ENCODE peak calls at places on chromosomes 5 and 9, in seven cellular contexts. Y is brain microvascular endothelial cell, R is psoas muscle, M is ovary, V is IMR-90, X is fibroblast of lung, J is Karpas-422. F is an unnamed sample.

GRCh38 chr9:127746959-127747569 is 12.0 kb upstream of the TOR2A start:
- DNase-seq in V (no peak), X (no peak), R (no peak), M (no peak), J (no peak), Y (no peak), F (no peak)

GRCh38 chr9:29214162-29214520 is 1640.9 kb upstream of the C9orf72 start:
- DNase-seq in V (no peak), Y (no peak), X (no peak), R (peak), J (no peak), M (no peak), F (no peak)

GRCh38 chr9:136198605-136199083 is 6.3 kb downstream of the LHX3 start:
- DNase-seq in R (no peak), J (no peak), M (no peak), Y (no peak), X (no peak), V (no peak), F (no peak)

GRCh38 chr9:129623331-129623730 is 2.4 kb upstream of the C9orf50 start:
- DNase-seq in J (peak), X (peak), V (peak), M (no peak), R (no peak), Y (peak), F (no peak)

GRCh38 chr9:27212191-27212590 is 84.8 kb downstream of the EQTN start:
- DNase-seq in Y (no peak), R (no peak), J (no peak), X (no peak), V (peak), M (no peak), F (no peak)

GRCh38 chr5:37132646-37133045 is 116.5 kb downstream of the CPLANE1 start:
- DNase-seq in R (no peak), V (peak), M (no peak), J (no peak), X (no peak), Y (no peak), F (no peak)

GRCh38 chr9:84851935-84852585 is 182.5 kb downstream of the NTRK2 start:
- DNase-seq in R (no peak), V (peak), J (no peak), M (no peak), X (peak), Y (peak), F (no peak)

GRCh38 chr5:159451197-159452052 is 121.1 kb upstream of the IL12B start:
- DNase-seq in R (no peak), V (peak), Y (peak), M (peak), J (no peak), X (peak), F (peak)

GRCh38 chr9:121698627-121699270 is 47.3 kb downstream of the DAB2IP start:
- DNase-seq in X (no peak), V (no peak), M (peak), J (no peak), R (no peak), Y (no peak), F (peak)

GRCh38 chr5:98299435-98299834 is 474.0 kb upstream of the RGMB start:
- DNase-seq in Y (no peak), M (no peak), R (no peak), X (no peak), J (no peak), V (peak), F (no peak)

GRCh38 chr5:41795125-41795524 is 75.1 kb downstream of the OXCT1 start:
- DNase-seq in Y (no peak), J (no peak), V (no peak), X (no peak), R (no peak), M (no peak), F (no peak)

GRCh38 chr5:41796061-41796460 is 74.2 kb downstream of the OXCT1 start:
- DNase-seq in Y (no peak), V (no peak), M (no peak), R (no peak), X (no peak), J (no peak), F (no peak)

GRCh38 chr5:41794478-41794877 is 75.7 kb downstream of the OXCT1 start:
- DNase-seq in R (no peak), V (peak), M (no peak), Y (peak), X (peak), J (no peak), F (no peak)

GRCh38 chr5:41793156-41793770 is 77.0 kb downstream of the OXCT1 start:
- DNase-seq in M (no peak), R (no peak), V (peak), X (peak), Y (peak), J (no peak), F (no peak)

GRCh38 chr5:41797672-41798071 is 72.6 kb downstream of the OXCT1 start:
- DNase-seq in J (no peak), V (no peak), Y (no peak), M (no peak), X (no peak), R (no peak), F (no peak)
- H3K27ac ChIP-seq in J (no peak), V (no peak), Y (no peak), M (no peak), X (no peak), R (no peak), F (no peak)

GRCh38 chr9:133273819-133274218 is 1.2 kb downstream of the ABO start:
- DNase-seq in Y (no peak), X (no peak), M (no peak), R (no peak), V (no peak), J (no peak), F (no peak)

GRCh38 chr9:133274236-133275104 is 531 bp downstream of the ABO start:
- DNase-seq in X (no peak), J (no peak), V (no peak), R (no peak), Y (no peak), M (peak), F (peak)

GRCh38 chr9:133276923-133277322 is 1.9 kb upstream of the ABO start:
- DNase-seq in V (no peak), R (no peak), X (no peak), J (no peak), M (no peak), Y (no peak), F (no peak)

GRCh38 chr9:133276001-133276884 is 1.2 kb upstream of the ABO start:
- DNase-seq in X (no peak), V (no peak), M (no peak), Y (no peak), R (no peak), J (no peak), F (no peak)

DNA sequence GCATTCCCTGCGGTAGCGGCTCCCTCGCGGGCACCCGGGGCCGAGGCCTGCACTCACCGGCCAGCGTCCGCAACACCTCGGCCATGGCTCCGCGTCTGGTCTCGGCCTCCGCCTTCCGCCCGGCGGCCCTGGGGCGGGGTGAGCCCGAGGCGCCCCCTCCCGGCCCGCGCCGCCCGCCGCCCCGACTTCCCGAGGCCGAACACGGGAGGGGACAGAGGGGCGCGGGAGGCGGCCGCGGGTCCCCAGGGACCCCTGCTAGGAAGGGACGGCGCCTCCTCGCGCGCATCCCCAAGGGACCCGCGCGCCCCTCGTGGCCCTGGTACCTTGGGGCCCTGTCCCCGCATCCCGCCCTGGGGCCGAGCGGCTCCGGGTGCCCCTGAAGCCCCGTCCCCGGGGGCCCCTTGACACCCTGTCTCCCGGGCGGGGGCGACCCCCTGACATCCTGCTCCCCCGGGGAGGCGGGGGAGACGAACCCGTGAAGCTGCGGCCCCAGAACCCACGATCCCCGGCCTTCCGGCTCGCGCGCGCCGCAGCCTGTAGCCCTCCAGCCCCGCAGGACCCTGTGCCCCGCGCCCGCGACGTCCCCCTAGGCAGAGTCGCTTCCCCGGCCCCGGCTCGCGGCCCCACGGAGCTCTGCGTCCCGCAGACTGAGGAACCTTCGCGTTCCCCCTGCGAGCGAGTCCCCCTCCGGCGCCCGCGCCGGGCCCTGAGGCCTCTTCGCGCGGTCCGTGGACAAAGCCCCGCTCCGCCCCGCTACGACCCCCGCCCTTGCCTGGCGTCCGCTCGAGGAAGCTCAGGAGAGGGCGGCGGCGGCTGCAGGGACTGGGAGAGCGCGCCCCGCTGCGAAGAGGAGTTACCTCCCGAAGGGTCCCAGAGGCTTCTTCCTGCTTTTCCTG is at the start of gene ABO:
- DNase-seq in Y (no peak), V (no peak), J (no peak), R (no peak), X (no peak), M (peak), F (peak)
- H3K4me3 ChIP-seq in Y (no peak), V (no peak), J (no peak), R (peak), X (no peak), M (peak), F (peak)

GRCh38 chr5:40988761-40989510 is 79.6 kb downstream of the C7 start:
- DNase-seq in Y (peak), J (no peak), M (no peak), R (no peak), V (peak), X (no peak), F (no peak)
- H3K27ac ChIP-seq in Y (no peak), J (no peak), M (no peak), R (no peak), V (peak), X (no peak), F (peak)

GRCh38 chr9:16825971-16826370 is 44.5 kb downstream of the BNC2 start:
- DNase-seq in X (peak), J (no peak), V (peak), Y (peak), M (no peak), R (no peak), F (no peak)
- H3K4me3 ChIP-seq in X (peak), J (no peak), V (no peak), Y (no peak), M (no peak), R (no peak), F (no peak)

F was measured in right cardiac atrium.